ENCODE peak calls at places on chromosomes 4 and X, in five cellular contexts. M is spleen, Z is suprapubic skin, B is HCT116, K is breast epithelium. Y is an unnamed sample.

GRCh38 chr4:72569719-72570235 is 756 bp upstream of the ADAMTS3 start:
- DNase-seq in K (no peak), M (no peak), B (no peak), Z (no peak), Y (no peak)

GRCh38 chr4:189279188-189279587 is 661.5 kb upstream of the FRG1 start:
- DNase-seq in Z (no peak), K (no peak), M (no peak), B (no peak), Y (no peak)

GRCh38 chrX:3290561-3290960 is 55.9 kb downstream of the MXRA5 start:
- DNase-seq in B (no peak), Z (no peak), K (no peak), M (no peak), Y (no peak)

GRCh38 chrX:18890724-18891560 is 93.0 kb downstream of the PHKA2 start:
- DNase-seq in M (peak; percentile 68), K (no peak), B (no peak), Z (peak; percentile 46), Y (no peak)

GRCh38 chr4:152515678-152516077 is 20.2 kb downstream of the FBXW7 start:
- DNase-seq in M (no peak), B (no peak), K (no peak), Z (no peak), Y (no peak)

GRCh38 chr4:114249561-114250356 is 270.3 kb upstream of the ARSJ start:
- DNase-seq in B (no peak), K (no peak), Z (no peak), M (no peak), Y (no peak)

GRCh38 chr4:126778348-126778747 is 854.4 kb upstream of the INTU start:
- DNase-seq in Z (no peak), M (no peak), B (peak; percentile 10), K (no peak), Y (no peak)

GRCh38 chr4:67545996-67546356 is 673 bp upstream of the CENPC start:
- DNase-seq in M (no peak), Z (no peak), K (no peak), B (no peak), Y (no peak)

GRCh38 chrX:136909706-136910564 is 29.4 kb upstream of the RBMX start:
- DNase-seq in B (peak; percentile 74), Z (peak; percentile 84), M (no peak), K (peak; percentile 56), Y (peak; percentile 23)

GRCh38 chr4:7160439-7160838 is 31.9 kb upstream of the SORCS2 start:
- DNase-seq in Z (peak; percentile 44), B (no peak), M (peak; percentile 54), K (peak; percentile 39), Y (no peak)

GRCh38 chrX:40511258-40511657 is 69.5 kb upstream of the ATP6AP2 start:
- DNase-seq in M (no peak), B (no peak), K (no peak), Z (no peak), Y (no peak)

GRCh38 chrX:20802036-20802435 is 535.3 kb upstream of the RPS6KA3 start:
- DNase-seq in M (no peak), Z (no peak), K (no peak), B (no peak), Y (no peak)

GRCh38 chr4:956531-957230 is 16.7 kb downstream of the DGKQ start:
- DNase-seq in Z (no peak), B (no peak), K (no peak), M (no peak), Y (no peak)

GRCh38 chr4:168218663-168219062 is 99.9 kb downstream of the DDX60 start:
- DNase-seq in B (no peak), K (no peak), Z (no peak), M (no peak), Y (no peak)

GRCh38 chr4:3512279-3512678 is 19.9 kb downstream of the LRPAP1 start:
- DNase-seq in M (no peak), K (no peak), Z (no peak), B (no peak), Y (no peak)

GRCh38 chrX:74251006-74251930 is 52.7 kb upstream of the ZCCHC13 start:
- DNase-seq in K (no peak), M (no peak), B (no peak), Z (no peak), Y (no peak)

GRCh38 chr4:154683956-154684681 is 59.7 kb upstream of the LRAT start:
- DNase-seq in B (no peak), M (no peak), Z (no peak), K (no peak), Y (no peak)
- TF ChIP-seq POLR2AphosphoS5 in B (no peak), M (no peak), Z (no peak), K (no peak), Y (no peak)

DNA sequence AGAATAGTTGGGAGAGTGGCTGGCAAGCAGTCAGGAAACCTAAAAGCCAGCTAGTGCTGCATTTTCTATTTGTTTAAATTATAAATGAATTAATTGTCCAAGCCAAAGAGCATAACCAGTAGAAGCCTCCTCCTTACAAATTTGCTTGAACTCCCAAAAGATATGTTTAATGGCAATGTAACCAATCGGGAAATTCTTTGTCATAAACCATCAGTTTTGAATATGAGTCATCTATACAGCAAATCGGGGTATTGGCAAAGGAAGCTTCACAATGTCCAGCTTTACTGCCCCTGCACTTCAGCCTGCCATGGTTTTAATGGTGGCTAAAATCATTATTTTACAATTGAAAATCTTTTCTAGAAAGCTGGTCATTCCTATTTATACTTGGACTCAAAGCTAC is 216.6 kb downstream of the SHROOM3 start:
- DNase-seq in M (no peak), B (no peak), Z (no peak), K (no peak), Y (no peak)
- TF ChIP-seq POLR2A in M (no peak), B (no peak), Z (no peak), K (no peak), Y (no peak)

DNA sequence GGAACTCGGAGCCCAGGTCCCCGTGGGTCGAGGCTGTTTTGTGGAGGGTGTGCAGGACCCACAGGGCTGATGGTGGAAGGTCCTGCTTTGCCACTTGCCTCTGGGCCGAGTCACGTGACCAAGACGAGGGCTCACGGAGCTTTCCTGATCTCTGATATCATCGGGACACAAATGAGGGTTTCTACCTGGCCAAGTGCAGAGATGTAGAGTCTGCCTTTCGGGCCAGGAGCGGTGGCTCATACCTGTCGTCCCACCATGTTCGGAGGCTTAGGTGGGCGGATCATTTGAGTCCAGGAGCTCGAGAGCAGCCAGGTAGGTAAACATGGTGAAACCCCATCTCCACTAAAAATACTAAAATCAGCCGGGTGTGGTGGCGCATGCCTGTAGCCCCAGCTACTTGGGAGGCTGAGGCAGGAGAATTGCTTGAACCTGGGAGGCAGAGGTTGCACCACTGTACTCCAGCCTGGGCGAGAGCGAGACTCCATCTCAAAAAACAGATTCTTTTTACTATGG is 7.1 kb downstream of the SLC25A6 start:
- DNase-seq in Z (no peak), K (no peak), B (no peak), M (peak; percentile 68), Y (no peak)
- TF ChIP-seq POLR2AphosphoS5 in Z (no peak), K (no peak), B (no peak), M (peak; percentile 61), Y (peak; percentile 73)

GRCh38 chr4:87390931-87391782 is at the start of gene HSD17B11:
- DNase-seq in Z (peak; percentile 93), B (peak; percentile 82), M (peak; percentile 96), K (peak; percentile 71), Y (peak; percentile 80)
- TF ChIP-seq POLR2A in Z (peak; percentile 68), B (peak; percentile 95), M (peak; percentile 70), K (peak; percentile 28), Y (peak; percentile 90)

GRCh38 chrX:96140796-96141195 is 543.8 kb upstream of the DIAPH2 start:
- DNase-seq in K (no peak), M (no peak), B (no peak), Z (no peak), Y (no peak)
- TF ChIP-seq POLR2AphosphoS5 in K (no peak), M (no peak), B (no peak), Z (no peak), Y (no peak)

DNA sequence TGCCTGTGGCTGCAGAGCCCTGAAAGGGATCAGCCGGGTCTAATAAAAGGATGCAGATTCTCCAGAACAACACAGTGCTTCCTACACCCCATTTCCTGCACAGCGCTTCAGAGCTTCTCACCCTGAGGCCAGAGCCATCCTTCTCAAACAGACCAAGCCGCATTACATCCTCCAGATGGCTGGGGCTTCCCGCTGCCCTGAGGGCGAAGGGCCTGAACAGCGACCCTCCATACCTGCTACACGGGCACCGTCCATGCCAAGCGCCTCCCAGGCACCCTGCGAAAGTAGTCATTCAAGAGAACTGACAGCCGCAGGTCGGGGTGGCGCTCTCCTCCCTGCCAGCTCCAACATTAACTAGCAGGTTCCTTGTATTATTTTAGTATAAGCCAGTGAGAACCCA is 36.5 kb downstream of the ACOX3 start:
- DNase-seq in B (no peak), M (peak; percentile 55), Z (no peak), K (no peak), Y (no peak)
- TF ChIP-seq POLR2A in B (no peak), M (no peak), Z (no peak), K (no peak), Y (no peak)

GRCh38 chrX:70009970-70010369 is 39.8 kb downstream of the AWAT2 start:
- DNase-seq in B (no peak), K (no peak), M (no peak), Z (no peak), Y (no peak)
- TF ChIP-seq POLR2AphosphoS5 in B (no peak), K (no peak), M (no peak), Z (no peak), Y (no peak)

DNA sequence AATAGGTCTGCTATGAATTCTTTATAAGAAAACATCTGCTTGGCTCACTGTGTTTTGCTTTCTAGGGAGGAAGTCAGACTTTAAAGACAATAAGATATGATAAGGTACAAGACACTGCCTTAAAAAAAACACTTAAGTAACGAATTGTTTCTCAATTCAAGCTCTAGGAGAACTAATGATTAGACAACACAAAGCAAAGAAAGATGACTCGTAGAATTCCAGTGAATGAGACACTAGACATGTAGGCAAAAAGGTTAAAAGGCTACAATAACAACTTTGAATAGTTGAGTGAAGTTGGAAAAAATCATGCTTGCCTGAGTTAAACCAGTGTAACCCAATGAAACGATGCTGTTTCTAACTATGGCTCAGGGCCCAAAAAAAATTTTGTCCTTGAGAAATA is 344.4 kb upstream of the ACTRT1 start:
- DNase-seq in M (no peak), K (no peak), B (no peak), Z (no peak), Y (no peak)
- TF ChIP-seq POLR2A in M (no peak), K (no peak), B (no peak), Z (no peak), Y (no peak)

Y was measured in GM12891.